ENCODE peak calls at places on chromosomes 16 and 17, in five cellular contexts. S, U, N, Y and V are unnamed samples.

GRCh38 chr17:63978266-63979200 is 5.8 kb upstream of the SCN4A start:
- DNase-seq in N (no peak), U (no peak), Y (no peak), S (no peak), V (no peak)

GRCh38 chr17:28480278-28480677 is 6.8 kb downstream of the SLC13A2 start:
- DNase-seq in N (no peak), U (no peak), Y (no peak), S (no peak), V (no peak)

GRCh38 chr16:75053791-75054555 is 55.1 kb downstream of the ZNRF1 start:
- DNase-seq in S (peak), N (peak), Y (peak), U (no peak), V (no peak)

GRCh38 chr17:34797724-34798123 is 163.5 kb downstream of the CCT6B start:
- DNase-seq in S (no peak), U (peak), N (no peak), Y (peak), V (no peak)

GRCh38 chr16:50718761-50719400 is 23.0 kb upstream of the CYLD start:
- DNase-seq in Y (peak), N (no peak), S (peak), U (no peak), V (no peak)

GRCh38 chr16:73150790-73151189 is 102.9 kb upstream of the ZFHX3 start:
- DNase-seq in Y (no peak), U (no peak), S (no peak), N (no peak), V (no peak)

GRCh38 chr16:24188751-24189318 is 67.3 kb upstream of the CACNG3 start:
- DNase-seq in N (no peak), S (no peak), Y (no peak), U (no peak), V (no peak)

GRCh38 chr16:88430185-88430523 is 22.9 kb upstream of the ZFPM1 start:
- DNase-seq in N (peak), S (no peak), U (no peak), Y (no peak), V (no peak)

GRCh38 chr17:80794281-80795089 is 197.2 kb upstream of the CHMP6 start:
- DNase-seq in S (no peak), N (no peak), U (no peak), Y (no peak), V (no peak)
- H3K27ac ChIP-seq in S (peak), N (no peak), U (no peak), Y (peak), V (no peak)

GRCh38 chr17:21077286-21077685 is 34.5 kb upstream of the USP22 start:
- DNase-seq in U (no peak), Y (no peak), N (no peak), S (no peak), V (no peak)
- H3K27ac ChIP-seq in U (no peak), Y (no peak), N (no peak), S (no peak), V (no peak)

GRCh38 chr16:79403534-79403933 is 197.0 kb downstream of the MAF start:
- DNase-seq in N (no peak), U (no peak), Y (no peak), S (no peak), V (no peak)
- H3K27ac ChIP-seq in N (no peak), U (no peak), Y (no peak), S (no peak), V (no peak)

GRCh38 chr17:17907469-17907868 is 64.7 kb downstream of the TOM1L2 start:
- DNase-seq in Y (no peak), N (no peak), U (no peak), S (no peak), V (no peak)
- H3K27ac ChIP-seq in Y (no peak), N (no peak), U (no peak), S (no peak), V (no peak)

GRCh38 chr16:31023627-31024226 is 9.6 kb upstream of the STX4 start:
- DNase-seq in U (no peak), N (no peak), S (no peak), Y (no peak), V (no peak)

GRCh38 chr16:31025344-31025743 is 8.0 kb upstream of the STX4 start:
- DNase-seq in Y (no peak), S (no peak), N (no peak), U (no peak), V (no peak)

GRCh38 chr16:31023252-31023602 is 10.1 kb upstream of the STX4 start:
- DNase-seq in N (no peak), S (no peak), U (no peak), Y (no peak), V (no peak)

GRCh38 chr16:31022574-31023251 is 10.6 kb upstream of the STX4 start:
- DNase-seq in Y (no peak), S (no peak), U (no peak), N (no peak), V (no peak)
- H3K27ac ChIP-seq in Y (no peak), S (no peak), U (no peak), N (no peak), V (no peak)